ENCODE peak calls at places on chromosomes 16 and 17, in seven cellular contexts. R is COR-L47, Y is ecto neural progenitor cell, D is fibroblast of lung, Z is uterus, U is caudate nucleus, I is A549. S is an unnamed sample.

GRCh38 chr16:57324649-57325223 is 33.8 kb upstream of the CCL22 start:
- DNase-seq in Y (no peak), Z (no peak), D (no peak), U (no peak), R (no peak), I (no peak), S (no peak)

GRCh38 chr16:53792161-53792951 is 88.4 kb downstream of the FTO start:
- DNase-seq in Z (no peak), Y (no peak), D (peak), R (no peak), I (no peak), U (no peak), S (no peak)

GRCh38 chr17:7883781-7884386 is 4.7 kb upstream of the CHD3 start:
- DNase-seq in Y (no peak), I (peak), D (peak), U (no peak), R (no peak), Z (no peak), S (peak)

GRCh38 chr17:46756061-46756735 is 62.3 kb downstream of the WNT3 start:
- DNase-seq in R (no peak), Z (no peak), U (no peak), I (no peak), D (no peak), Y (no peak), S (no peak)

GRCh38 chr16:68479271-68479670 is 31.0 kb upstream of the SMPD3 start:
- DNase-seq in D (no peak), Z (no peak), U (no peak), Y (no peak), R (no peak), I (no peak), S (no peak)

GRCh38 chr17:7046127-7046724 is 2.3 kb upstream of the SLC16A11 start:
- DNase-seq in R (peak), D (no peak), I (no peak), Y (peak), Z (no peak), U (peak), S (no peak)

GRCh38 chr16:67917140-67917851 is 14.4 kb downstream of the CTRL start:
- DNase-seq in I (no peak), D (peak), Z (no peak), R (no peak), U (no peak), Y (no peak), S (no peak)

GRCh38 chr16:79933586-79933985 is 333.0 kb upstream of the MAF start:
- DNase-seq in R (no peak), D (peak), I (no peak), Y (no peak), Z (no peak), U (no peak), S (no peak)

GRCh38 chr16:75237398-75238131 is 13.9 kb downstream of the BCAR1 start:
- DNase-seq in Z (peak), Y (no peak), D (no peak), R (no peak), I (no peak), U (peak), S (no peak)

GRCh38 chr17:45112559-45113423 is 19.5 kb downstream of the PLCD3 start:
- DNase-seq in R (no peak), Z (no peak), D (no peak), Y (no peak), U (no peak), I (no peak), S (no peak)

GRCh38 chr17:74190807-74191206 is 12.7 kb upstream of the RPL38 start:
- DNase-seq in U (no peak), Z (no peak), I (peak), Y (peak), R (no peak), D (peak), S (no peak)

GRCh38 chr17:9646556-9646905 is 1.2 kb downstream of the USP43 start:
- DNase-seq in U (no peak), R (no peak), Y (no peak), D (no peak), Z (no peak), I (no peak), S (no peak)

GRCh38 chr17:41891135-41892065 is 26.2 kb upstream of the KLHL11 start:
- DNase-seq in D (no peak), I (no peak), Y (no peak), Z (no peak), U (no peak), R (no peak), S (no peak)

GRCh38 chr16:11744075-11744470 is 1.4 kb upstream of the TXNDC11 start:
- DNase-seq in Z (no peak), D (no peak), R (no peak), U (no peak), Y (no peak), I (no peak), S (no peak)

S was measured in RKO.